ENCODE peak calls at places on chromosomes 5 and 9, in five cellular contexts. T is CD4-positive, alpha-beta T cell; O is left ventricle myocardium inferior; A is Caco-2; K is IMR-90. J is an unnamed sample.

GRCh38 chr5:158958048-158958994 is 141.4 kb downstream of the EBF1 start:
- DNase-seq in A (no peak), O (no peak), K (no peak), T (no peak), J (no peak)

GRCh38 chr5:88877826-88878225 is 5.2 kb downstream of the MEF2C start:
- DNase-seq in A (no peak), O (no peak), T (no peak), K (no peak), J (no peak)

GRCh38 chr5:25754895-25755294 is 1110.1 kb upstream of the CDH10 start:
- DNase-seq in K (no peak), A (peak; percentile 13), T (no peak), O (no peak), J (no peak)

GRCh38 chr9:5352637-5353248 is 13.1 kb upstream of the RLN1 start:
- DNase-seq in O (no peak), A (no peak), T (no peak), K (no peak), J (no peak)

GRCh38 chr5:51495672-51496071 is 112.4 kb downstream of the ISL1 start:
- DNase-seq in O (no peak), K (peak; percentile 6), T (no peak), A (no peak), J (no peak)

GRCh38 chr5:157387683-157388093 is 72.3 kb upstream of the NIPAL4 start:
- DNase-seq in A (no peak), K (peak; percentile 98), O (no peak), T (no peak), J (no peak)

GRCh38 chr5:118233601-118234000 is 754.7 kb downstream of the DTWD2 start:
- DNase-seq in T (no peak), K (no peak), A (no peak), O (no peak), J (no peak)

GRCh38 chr5:56314536-56314935 is 81.4 kb upstream of the ANKRD55 start:
- DNase-seq in K (no peak), A (no peak), T (peak; percentile 39), O (peak; percentile 17), J (no peak)

GRCh38 chr5:116563909-116564308 is 10.7 kb downstream of the SEMA6A start:
- DNase-seq in K (no peak), A (no peak), T (no peak), O (no peak), J (no peak)

GRCh38 chr5:25295067-25295466 is 650.3 kb upstream of the CDH10 start:
- DNase-seq in A (no peak), K (no peak), O (no peak), T (no peak), J (no peak)